ENCODE peak calls at places on chromosomes 1 and 21, in eight cellular contexts. One of them, this sample, is unnamed.

GRCh38 chr1:187621961-187622360 is 793.2 kb downstream of the PLA2G4A start:
- DNase-seq in CD8-positive, alpha-beta T cell: no peak
- DNase-seq in AG10803: no peak
- DNase-seq in GM23338: no peak
- DNase-seq in progenitor cell of endocrine pancreas: no peak
- DNase-seq in omental fat pad: no peak
- DNase-seq in kidney: no peak
- DNase-seq in BJ: no peak
- DNase-seq in this sample: no peak

GRCh38 chr1:167651161-167651693 is 21.2 kb downstream of the RCSD1 start:
- DNase-seq in omental fat pad: no peak
- DNase-seq in CD8-positive, alpha-beta T cell: no peak
- DNase-seq in BJ: no peak
- DNase-seq in kidney: no peak
- DNase-seq in AG10803: no peak
- DNase-seq in progenitor cell of endocrine pancreas: no peak
- DNase-seq in GM23338: no peak
- DNase-seq in this sample: no peak

GRCh38 chr1:229887043-229887822 is 179.8 kb upstream of the GALNT2 start:
- DNase-seq in BJ: no peak
- DNase-seq in omental fat pad: no peak
- DNase-seq in AG10803: no peak
- DNase-seq in kidney: no peak
- DNase-seq in GM23338: no peak
- DNase-seq in progenitor cell of endocrine pancreas: no peak
- DNase-seq in CD8-positive, alpha-beta T cell: no peak
- DNase-seq in this sample: no peak

GRCh38 chr1:225771661-225772322 is 5.8 kb upstream of the SRP9 start:
- DNase-seq in CD8-positive, alpha-beta T cell: no peak
- DNase-seq in AG10803: no peak
- DNase-seq in BJ: no peak
- DNase-seq in kidney: no peak
- DNase-seq in progenitor cell of endocrine pancreas: no peak
- DNase-seq in GM23338: no peak
- DNase-seq in omental fat pad: no peak
- DNase-seq in this sample: no peak

GRCh38 chr1:230152999-230153398 is 86.0 kb downstream of the GALNT2 start:
- DNase-seq in BJ: no peak
- DNase-seq in CD8-positive, alpha-beta T cell: no peak
- DNase-seq in AG10803: no peak
- DNase-seq in kidney: no peak
- DNase-seq in omental fat pad: no peak
- DNase-seq in GM23338: no peak
- DNase-seq in progenitor cell of endocrine pancreas: no peak
- DNase-seq in this sample: no peak

GRCh38 chr1:162397943-162398560 is 13.9 kb downstream of the SH2D1B start:
- DNase-seq in omental fat pad: no peak
- DNase-seq in kidney: no peak
- DNase-seq in progenitor cell of endocrine pancreas: no peak
- DNase-seq in CD8-positive, alpha-beta T cell: no peak
- DNase-seq in AG10803: no peak
- DNase-seq in BJ: no peak
- DNase-seq in GM23338: no peak
- DNase-seq in this sample: no peak

GRCh38 chr1:89941110-89941770 is 53.7 kb upstream of the ZNF326 start:
- DNase-seq in BJ: no peak
- DNase-seq in kidney: no peak
- DNase-seq in progenitor cell of endocrine pancreas: no peak
- DNase-seq in GM23338: no peak
- DNase-seq in CD8-positive, alpha-beta T cell: no peak
- DNase-seq in AG10803: no peak
- DNase-seq in omental fat pad: no peak
- DNase-seq in this sample: no peak

GRCh38 chr1:100523038-100523649 is 14.8 kb upstream of the GPR88 start:
- DNase-seq in BJ: no peak
- DNase-seq in kidney: no peak
- DNase-seq in CD8-positive, alpha-beta T cell: no peak
- DNase-seq in GM23338: no peak
- DNase-seq in AG10803: peak
- DNase-seq in omental fat pad: no peak
- DNase-seq in progenitor cell of endocrine pancreas: no peak
- DNase-seq in this sample: peak

DNA sequence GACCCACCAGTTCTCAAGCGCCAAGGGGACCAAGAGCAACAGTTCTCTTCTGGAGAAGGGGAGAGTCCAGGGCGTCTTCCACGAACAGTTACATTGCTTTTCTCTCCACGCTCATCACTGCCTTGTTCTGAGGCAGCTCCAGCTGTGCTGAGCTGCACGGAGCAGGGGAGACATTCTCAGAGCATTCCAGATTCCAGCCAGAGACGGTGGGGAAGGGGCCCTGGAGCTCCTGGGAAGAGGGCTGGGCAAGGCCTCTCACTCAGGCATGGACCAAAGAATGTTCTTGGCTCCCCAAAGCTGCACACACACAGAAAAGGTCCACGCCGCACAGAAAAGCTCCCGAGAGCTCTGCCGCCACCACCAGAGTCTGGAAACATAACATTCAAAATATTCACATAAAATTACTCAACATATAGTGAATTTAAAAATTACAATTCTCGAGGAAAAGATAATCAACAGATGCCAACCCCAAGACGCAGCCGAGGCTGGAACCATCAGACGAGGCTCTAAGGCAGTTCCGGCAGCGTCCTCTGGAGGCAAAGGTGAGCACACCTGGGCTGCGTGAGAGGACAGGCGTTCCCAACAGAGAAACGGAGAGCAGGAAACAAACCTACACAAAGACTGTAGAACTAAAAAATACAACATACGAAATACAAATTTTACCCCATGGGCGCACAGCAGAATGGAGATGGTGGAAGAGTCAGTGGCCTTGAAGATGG is 40.5 kb downstream of the UBE2G2 start:
- DNase-seq in AG10803: no peak
- DNase-seq in omental fat pad: no peak
- DNase-seq in BJ: no peak
- DNase-seq in kidney: no peak
- DNase-seq in GM23338: peak
- DNase-seq in CD8-positive, alpha-beta T cell: no peak
- DNase-seq in progenitor cell of endocrine pancreas: no peak
- DNase-seq in this sample: peak
- TF ChIP-seq CTCF in AG10803: peak
- TF ChIP-seq CTCF in omental fat pad: no peak
- TF ChIP-seq CTCF in BJ: peak
- TF ChIP-seq CTCF in kidney: no peak
- TF ChIP-seq CTCF in GM23338: peak
- TF ChIP-seq CTCF in CD8-positive, alpha-beta T cell: peak
- TF ChIP-seq CTCF in progenitor cell of endocrine pancreas: peak
- TF ChIP-seq CTCF in this sample: peak

GRCh38 chr1:52633291-52633754 is 355 bp downstream of the SHISAL2A start:
- DNase-seq in AG10803: no peak
- DNase-seq in GM23338: peak
- DNase-seq in progenitor cell of endocrine pancreas: peak
- DNase-seq in CD8-positive, alpha-beta T cell: peak
- DNase-seq in BJ: no peak
- DNase-seq in kidney: peak
- DNase-seq in omental fat pad: no peak
- DNase-seq in this sample: peak

GRCh38 chr1:52631759-52632331 is 1.1 kb upstream of the SHISAL2A start:
- DNase-seq in progenitor cell of endocrine pancreas: no peak
- DNase-seq in omental fat pad: no peak
- DNase-seq in BJ: no peak
- DNase-seq in GM23338: no peak
- DNase-seq in AG10803: no peak
- DNase-seq in kidney: no peak
- DNase-seq in CD8-positive, alpha-beta T cell: no peak
- DNase-seq in this sample: peak

GRCh38 chr1:52635321-52636089 is 2.5 kb downstream of the SHISAL2A start:
- DNase-seq in progenitor cell of endocrine pancreas: no peak
- DNase-seq in omental fat pad: no peak
- DNase-seq in BJ: no peak
- DNase-seq in GM23338: no peak
- DNase-seq in kidney: no peak
- DNase-seq in CD8-positive, alpha-beta T cell: no peak
- DNase-seq in AG10803: no peak
- DNase-seq in this sample: no peak

GRCh38 chr1:52634111-52634510 is 1.1 kb downstream of the SHISAL2A start:
- DNase-seq in kidney: no peak
- DNase-seq in progenitor cell of endocrine pancreas: no peak
- DNase-seq in GM23338: no peak
- DNase-seq in CD8-positive, alpha-beta T cell: no peak
- DNase-seq in AG10803: no peak
- DNase-seq in BJ: no peak
- DNase-seq in omental fat pad: no peak
- DNase-seq in this sample: no peak

DNA sequence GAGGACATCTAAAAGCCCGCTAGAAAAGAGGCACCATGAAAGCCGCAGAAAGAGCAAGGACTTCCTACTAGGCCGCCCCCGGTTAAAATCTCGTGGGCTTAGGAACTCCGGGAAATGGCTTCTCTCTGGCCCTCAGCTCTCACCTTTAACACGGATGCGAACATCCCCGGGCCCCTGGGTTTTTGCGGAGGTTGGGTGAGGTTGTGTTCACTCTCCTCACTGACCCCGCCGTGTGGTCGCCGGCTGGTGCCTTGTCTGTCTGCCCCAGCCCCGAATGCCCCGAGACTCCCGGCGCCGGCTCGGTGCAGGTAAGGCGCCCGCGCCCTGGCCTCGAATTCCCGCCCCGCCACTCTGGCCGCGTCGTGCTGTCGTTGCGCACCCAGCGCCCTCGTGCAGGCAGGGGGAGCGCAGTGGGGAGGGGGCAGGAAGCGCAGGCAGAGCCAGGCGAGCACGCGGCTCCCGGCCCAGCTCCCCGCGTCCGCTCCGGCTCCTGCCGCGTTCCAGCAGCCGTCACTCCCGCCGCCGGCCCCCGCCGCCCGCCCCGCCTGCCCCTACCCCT is at the start of gene SHISAL2A:
- DNase-seq in omental fat pad: no peak
- DNase-seq in kidney: peak
- DNase-seq in CD8-positive, alpha-beta T cell: peak
- DNase-seq in progenitor cell of endocrine pancreas: peak
- DNase-seq in GM23338: peak
- DNase-seq in BJ: no peak
- DNase-seq in AG10803: no peak
- DNase-seq in this sample: peak
- TF ChIP-seq CTCF in omental fat pad: no peak
- TF ChIP-seq CTCF in kidney: no peak
- TF ChIP-seq CTCF in CD8-positive, alpha-beta T cell: no peak
- TF ChIP-seq CTCF in progenitor cell of endocrine pancreas: no peak
- TF ChIP-seq CTCF in GM23338: no peak
- TF ChIP-seq CTCF in BJ: no peak
- TF ChIP-seq CTCF in AG10803: no peak
- TF ChIP-seq CTCF in this sample: no peak

GRCh38 chr1:233394860-233395717 is 67.6 kb downstream of the MAP3K21 start:
- DNase-seq in kidney: no peak
- DNase-seq in AG10803: peak
- DNase-seq in progenitor cell of endocrine pancreas: no peak
- DNase-seq in BJ: peak
- DNase-seq in CD8-positive, alpha-beta T cell: no peak
- DNase-seq in omental fat pad: no peak
- DNase-seq in GM23338: peak
- DNase-seq in this sample: peak
- TF ChIP-seq CTCF in kidney: peak
- TF ChIP-seq CTCF in AG10803: peak
- TF ChIP-seq CTCF in progenitor cell of endocrine pancreas: peak
- TF ChIP-seq CTCF in BJ: peak
- TF ChIP-seq CTCF in CD8-positive, alpha-beta T cell: peak
- TF ChIP-seq CTCF in omental fat pad: no peak
- TF ChIP-seq CTCF in GM23338: peak
- TF ChIP-seq CTCF in this sample: peak

GRCh38 chr1:61056674-61057439 is 25.5 kb upstream of the NFIA start:
- DNase-seq in BJ: no peak
- DNase-seq in progenitor cell of endocrine pancreas: no peak
- DNase-seq in GM23338: peak
- DNase-seq in omental fat pad: no peak
- DNase-seq in AG10803: peak
- DNase-seq in CD8-positive, alpha-beta T cell: no peak
- DNase-seq in kidney: peak
- DNase-seq in this sample: peak
- TF ChIP-seq CTCF in BJ: no peak
- TF ChIP-seq CTCF in progenitor cell of endocrine pancreas: no peak
- TF ChIP-seq CTCF in GM23338: no peak
- TF ChIP-seq CTCF in omental fat pad: no peak
- TF ChIP-seq CTCF in AG10803: no peak
- TF ChIP-seq CTCF in CD8-positive, alpha-beta T cell: no peak
- TF ChIP-seq CTCF in kidney: no peak
- TF ChIP-seq CTCF in this sample: no peak

DNA sequence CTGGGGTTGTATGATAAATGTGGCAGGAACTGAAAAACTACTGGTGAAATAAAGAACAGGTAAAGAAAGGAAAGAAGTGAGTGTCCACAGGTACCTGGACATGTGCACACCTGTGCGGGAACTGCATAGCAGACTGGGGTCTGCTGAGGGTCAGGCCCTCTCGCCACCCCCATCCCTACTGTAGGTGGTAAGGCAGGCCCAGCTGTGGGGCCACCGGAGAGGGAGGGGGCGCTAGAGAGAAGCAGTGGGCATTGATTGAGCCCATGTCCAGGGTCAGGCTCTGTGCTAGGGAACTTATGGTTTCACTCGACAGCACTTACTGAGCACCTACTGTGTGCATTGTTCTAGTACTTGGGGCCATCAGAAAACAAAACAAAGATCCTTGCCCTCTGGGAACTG is 400.5 kb downstream of the MATN1 start:
- DNase-seq in AG10803: no peak
- DNase-seq in CD8-positive, alpha-beta T cell: no peak
- DNase-seq in omental fat pad: no peak
- DNase-seq in BJ: no peak
- DNase-seq in GM23338: peak
- DNase-seq in kidney: peak
- DNase-seq in progenitor cell of endocrine pancreas: peak
- DNase-seq in this sample: no peak
- TF ChIP-seq CTCF in AG10803: no peak
- TF ChIP-seq CTCF in CD8-positive, alpha-beta T cell: no peak
- TF ChIP-seq CTCF in omental fat pad: no peak
- TF ChIP-seq CTCF in BJ: peak
- TF ChIP-seq CTCF in GM23338: peak
- TF ChIP-seq CTCF in kidney: no peak
- TF ChIP-seq CTCF in progenitor cell of endocrine pancreas: no peak
- TF ChIP-seq CTCF in this sample: no peak

GRCh38 chr1:151762941-151763921 is at the start of gene MRPL9:
- DNase-seq in CD8-positive, alpha-beta T cell: peak
- DNase-seq in AG10803: peak
- DNase-seq in GM23338: peak
- DNase-seq in kidney: peak
- DNase-seq in BJ: peak
- DNase-seq in omental fat pad: peak
- DNase-seq in progenitor cell of endocrine pancreas: peak
- DNase-seq in this sample: peak
- TF ChIP-seq CTCF in CD8-positive, alpha-beta T cell: no peak
- TF ChIP-seq CTCF in AG10803: no peak
- TF ChIP-seq CTCF in GM23338: no peak
- TF ChIP-seq CTCF in kidney: no peak
- TF ChIP-seq CTCF in BJ: no peak
- TF ChIP-seq CTCF in omental fat pad: no peak
- TF ChIP-seq CTCF in progenitor cell of endocrine pancreas: no peak
- TF ChIP-seq CTCF in this sample: no peak

DNA sequence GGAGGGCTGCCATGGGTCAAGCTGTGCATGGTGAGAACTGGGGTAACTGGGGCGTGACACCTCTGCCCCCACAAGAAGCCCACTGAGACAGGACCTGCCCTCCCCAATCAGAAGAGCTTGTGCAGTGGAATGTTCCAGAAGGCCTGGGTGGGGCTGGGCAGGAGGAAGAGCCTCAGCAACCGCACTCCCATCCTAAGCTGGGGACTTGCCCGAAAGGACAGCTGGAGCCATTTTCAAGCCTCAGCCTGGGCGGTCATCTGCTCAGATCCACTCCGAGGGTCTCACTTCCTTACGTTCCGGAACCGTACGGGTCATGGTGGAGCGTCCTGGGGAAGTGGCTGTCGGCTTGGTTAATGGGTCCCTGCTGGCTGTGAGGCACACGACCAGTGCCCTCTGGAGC is 158.6 kb upstream of the ARHGEF16 start:
- DNase-seq in kidney: no peak
- DNase-seq in GM23338: no peak
- DNase-seq in omental fat pad: no peak
- DNase-seq in CD8-positive, alpha-beta T cell: no peak
- DNase-seq in progenitor cell of endocrine pancreas: no peak
- DNase-seq in BJ: no peak
- DNase-seq in AG10803: no peak
- DNase-seq in this sample: no peak
- TF ChIP-seq CTCF in kidney: no peak
- TF ChIP-seq CTCF in GM23338: no peak
- TF ChIP-seq CTCF in omental fat pad: no peak
- TF ChIP-seq CTCF in CD8-positive, alpha-beta T cell: no peak
- TF ChIP-seq CTCF in progenitor cell of endocrine pancreas: no peak
- TF ChIP-seq CTCF in BJ: no peak
- TF ChIP-seq CTCF in AG10803: no peak
- TF ChIP-seq CTCF in this sample: no peak